ENCODE peak calls at places on chromosome 11, in ten cellular contexts. J is CD8-positive, alpha-beta T cell; W is stimulated activated CD4-positive, alpha-beta T cell treated with anti-CD3 and anti-CD28 coated beads, Interleukin-15, amount 100 ng/mL, for 24 hours; L is colonic mucosa; Z is AG04450; D is T-helper 1 cell; X is AG08395; P is activated CD4-positive, alpha-beta T cell treated with anti-CD3 and anti-CD28 coated beads, Interleukin-2, amount 50 U/mL, for 1 hour; F is HFF-Myc; V is EL. E is an unnamed sample.
A peak's percentile ranks its signal among the peaks of the same experiment; 100 is the strongest.

GRCh38 chr11:19419813-19420212 is 179.1 kb upstream of the E2F8 start:
- DNase-seq in P (no peak), L (no peak), F (no peak), V (no peak), Z (no peak), W (no peak), X (no peak), J (no peak), D (no peak), E (no peak)

GRCh38 chr11:77269484-77270123 is 31.9 kb downstream of the GDPD4 start:
- DNase-seq in X (no peak), W (no peak), D (no peak), F (no peak), P (no peak), L (no peak), Z (no peak), V (peak; percentile 9), J (no peak), E (no peak)

GRCh38 chr11:2664331-2664730 is 35.5 kb downstream of the KCNQ1OT1 start:
- DNase-seq in D (no peak), L (peak; percentile 6), X (no peak), F (no peak), P (no peak), Z (no peak), W (no peak), V (no peak), J (no peak), E (no peak)

GRCh38 chr11:35308157-35308556 is 111.2 kb downstream of the SLC1A2 start:
- DNase-seq in W (no peak), P (no peak), J (no peak), X (no peak), F (no peak), D (no peak), L (no peak), Z (no peak), V (no peak), E (no peak)

GRCh38 chr11:126452718-126453117 is 97.2 kb downstream of the ST3GAL4 start:
- DNase-seq in Z (no peak), L (no peak), W (no peak), V (no peak), X (no peak), F (no peak), J (no peak), D (no peak), P (no peak), E (no peak)

GRCh38 chr11:35873721-35874120 is 70.1 kb upstream of the LDLRAD3 start:
- DNase-seq in F (no peak), L (no peak), X (no peak), J (no peak), D (no peak), V (no peak), P (no peak), Z (no peak), W (no peak), E (no peak)

GRCh38 chr11:45089845-45090499 is 56.5 kb upstream of the PRDM11 start:
- DNase-seq in V (peak; percentile 52), F (no peak), P (no peak), L (no peak), X (peak; percentile 31), W (no peak), D (no peak), Z (no peak), J (no peak), E (no peak)

GRCh38 chr11:36126703-36127102 is 162.5 kb downstream of the COMMD9 start:
- DNase-seq in X (no peak), F (no peak), Z (no peak), V (no peak), W (no peak), D (no peak), J (no peak), L (no peak), P (no peak), E (no peak)

GRCh38 chr11:119974467-119974866 is 163.4 kb downstream of the TRIM29 start:
- DNase-seq in X (no peak), F (no peak), W (no peak), L (no peak), P (no peak), J (no peak), V (no peak), D (no peak), Z (no peak), E (no peak)

GRCh38 chr11:83118814-83119213 is 38.1 kb upstream of the PCF11 start:
- DNase-seq in V (no peak), D (no peak), X (no peak), Z (no peak), P (no peak), F (no peak), L (no peak), J (no peak), W (no peak), E (no peak)

GRCh38 chr11:127003260-127003981 is 2.9 kb upstream of the KIRREL3 start:
- DNase-seq in V (peak; percentile 81), W (peak; percentile 28), L (peak; percentile 29), X (peak; percentile 68), J (no peak), Z (no peak), P (no peak), F (no peak), D (no peak), E (no peak)

GRCh38 chr11:123063396-123064267 is 1.7 kb upstream of the HSPA8 start:
- DNase-seq in D (peak; percentile 14), J (no peak), V (peak; percentile 60), F (no peak), L (peak; percentile 53), P (peak; percentile 42), Z (no peak), X (no peak), W (peak; percentile 52), E (peak; percentile 38)

GRCh38 chr11:124837491-124837856 is 27.8 kb upstream of the ROBO3 start:
- DNase-seq in Z (peak; percentile 66), X (peak; percentile 69), J (no peak), L (peak; percentile 30), F (peak; percentile 64), V (peak; percentile 82), P (no peak), W (peak; percentile 15), D (no peak), E (no peak)

GRCh38 chr11:119085523-119085878 is 820 bp downstream of the HMBS start:
- DNase-seq in J (no peak), F (no peak), P (peak; percentile 23), Z (no peak), X (peak; percentile 5), V (no peak), W (peak; percentile 59), D (no peak), L (peak; percentile 33), E (no peak)

GRCh38 chr11:119993732-119994131 is 144.2 kb downstream of the TRIM29 start:
- DNase-seq in W (no peak), F (no peak), P (no peak), X (no peak), J (no peak), D (no peak), Z (no peak), L (peak; percentile 22), V (no peak), E (no peak)

GRCh38 chr11:125228425-125228824 is 63.9 kb downstream of the PKNOX2 start:
- DNase-seq in P (no peak), J (no peak), L (no peak), Z (no peak), F (no peak), X (no peak), W (no peak), V (no peak), D (no peak), E (no peak)